ENCODE peak calls at places on chromosomes 1 and 21, in six cellular contexts. P is MCF 10A, S is suprapubic skin, G is fibroblast of lung, H is RWPE1, B is astrocyte of the cerebellum. Y is an unnamed sample.

GRCh38 chr1:91803847-91804545 is 82.0 kb downstream of the TGFBR3 start:
- DNase-seq in B (no peak), S (no peak), G (no peak), H (peak), P (peak), Y (peak)

GRCh38 chr1:234478152-234478480 is 863 bp downstream of the TARBP1 start:
- DNase-seq in G (peak), B (no peak), H (peak), P (peak), S (no peak), Y (peak)

GRCh38 chr1:8078176-8078671 is 52.1 kb upstream of the ERRFI1 start:
- DNase-seq in H (peak), S (no peak), P (peak), G (peak), B (peak), Y (peak)

GRCh38 chr1:61337981-61338848 is 255.9 kb downstream of the NFIA start:
- DNase-seq in H (peak), G (peak), S (peak), P (peak), B (peak), Y (peak)

GRCh38 chr1:117600325-117600916 is 5.4 kb upstream of the TENT5C start:
- DNase-seq in B (no peak), H (no peak), P (no peak), S (no peak), G (no peak), Y (no peak)

GRCh38 chr1:10575616-10576015 is 100.9 kb downstream of the PEX14 start:
- DNase-seq in S (no peak), H (peak), B (no peak), G (peak), P (peak), Y (peak)

GRCh38 chr1:116134178-116134773 is 23.1 kb downstream of the MAB21L3 start:
- DNase-seq in S (no peak), H (no peak), G (peak), P (no peak), B (no peak), Y (no peak)

GRCh38 chr21:44507673-44508425 is 32.1 kb downstream of the KRTAP10-1 start:
- DNase-seq in S (no peak), G (no peak), B (no peak), H (no peak), P (no peak), Y (no peak)

GRCh38 chr1:184482113-184482512 is 95.3 kb downstream of the C1orf21 start:
- DNase-seq in G (peak), P (no peak), B (no peak), H (no peak), S (peak), Y (no peak)

GRCh38 chr1:84141177-84142003 is 2.7 kb upstream of the PRKACB start:
- DNase-seq in G (peak), P (peak), S (no peak), B (no peak), H (peak), Y (peak)

GRCh38 chr1:7630378-7630777 is 140.7 kb upstream of the VAMP3 start:
- DNase-seq in B (no peak), G (no peak), S (no peak), H (no peak), P (no peak), Y (no peak)

GRCh38 chr1:197521118-197521739 is 253.2 kb downstream of the CRB1 start:
- DNase-seq in G (peak), H (peak), S (no peak), P (peak), B (peak), Y (peak)

GRCh38 chr1:158898722-158899121 is 32.6 kb upstream of the PYHIN1 start:
- DNase-seq in S (no peak), G (no peak), H (peak), P (no peak), B (no peak), Y (peak)

GRCh38 chr1:200302893-200303250 is 107.0 kb downstream of the ZNF281 start:
- DNase-seq in P (no peak), S (no peak), G (peak), B (no peak), H (no peak), Y (no peak)

GRCh38 chr21:42721341-42721824 is 68.0 kb downstream of the PDE9A start:
- DNase-seq in G (peak), S (no peak), P (peak), H (no peak), B (no peak), Y (no peak)

GRCh38 chr1:151612506-151613274 is 840 bp downstream of the SNX27 start:
- DNase-seq in S (peak), G (peak), B (no peak), H (peak), P (no peak), Y (no peak)

GRCh38 chr1:925532-926421 is 2.1 kb downstream of the SAMD11 start:
- DNase-seq in B (no peak), G (peak), H (no peak), S (no peak), P (no peak), Y (no peak)
- TF ChIP-seq CTCF in B (no peak), G (no peak), H (no peak), S (no peak), P (no peak), Y (no peak)

DNA sequence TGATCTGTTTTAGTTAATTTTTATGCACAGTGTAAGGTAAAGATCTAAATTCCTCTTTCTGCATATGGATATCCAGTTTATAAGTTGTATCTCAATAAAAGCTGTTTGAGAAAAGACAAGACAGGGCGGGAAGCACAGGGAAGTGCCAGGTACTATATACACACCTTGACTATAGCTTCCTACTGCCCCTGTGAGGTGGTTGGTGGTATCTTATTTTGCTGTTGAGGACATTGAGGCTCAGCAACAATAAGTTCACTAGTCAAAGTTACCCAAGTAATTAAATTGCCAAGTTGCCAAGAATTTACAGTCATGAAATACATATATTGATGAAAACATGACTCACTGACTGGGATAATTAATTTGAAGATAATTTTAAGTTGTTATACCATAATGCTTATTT is 109.1 kb downstream of the CD247 start:
- DNase-seq in P (peak), S (no peak), H (peak), B (no peak), G (no peak), Y (peak)
- TF ChIP-seq CTCF in P (peak), S (no peak), H (no peak), B (peak), G (no peak), Y (peak)

GRCh38 chr1:66452162-66452561 is 81.8 kb upstream of the SGIP1 start:
- DNase-seq in B (no peak), S (no peak), H (no peak), P (no peak), G (no peak), Y (no peak)
- TF ChIP-seq CTCF in B (peak), S (no peak), H (no peak), P (no peak), G (peak), Y (no peak)

DNA sequence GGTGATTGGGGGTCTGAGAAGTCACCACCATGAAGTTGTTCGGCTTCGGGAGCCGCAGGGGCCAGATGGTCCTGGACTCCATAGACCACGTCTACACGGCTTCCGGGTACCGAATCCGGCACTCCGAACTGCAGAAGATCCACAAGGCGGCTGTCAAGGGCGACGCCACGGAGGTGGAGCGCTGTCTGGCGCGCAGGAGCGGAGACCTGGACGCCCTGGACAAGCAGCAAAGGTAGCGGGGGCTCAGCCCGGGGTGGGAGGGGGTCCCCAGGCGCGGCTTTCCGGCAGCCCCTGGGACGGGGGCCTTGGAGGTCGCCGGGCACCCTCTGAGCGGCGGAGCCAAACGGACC is 146.5 kb downstream of the LIPI start:
- DNase-seq in P (no peak), H (no peak), B (no peak), S (peak), G (no peak), Y (no peak)
- TF ChIP-seq CTCF in P (no peak), H (no peak), B (no peak), S (no peak), G (no peak), Y (no peak)

DNA sequence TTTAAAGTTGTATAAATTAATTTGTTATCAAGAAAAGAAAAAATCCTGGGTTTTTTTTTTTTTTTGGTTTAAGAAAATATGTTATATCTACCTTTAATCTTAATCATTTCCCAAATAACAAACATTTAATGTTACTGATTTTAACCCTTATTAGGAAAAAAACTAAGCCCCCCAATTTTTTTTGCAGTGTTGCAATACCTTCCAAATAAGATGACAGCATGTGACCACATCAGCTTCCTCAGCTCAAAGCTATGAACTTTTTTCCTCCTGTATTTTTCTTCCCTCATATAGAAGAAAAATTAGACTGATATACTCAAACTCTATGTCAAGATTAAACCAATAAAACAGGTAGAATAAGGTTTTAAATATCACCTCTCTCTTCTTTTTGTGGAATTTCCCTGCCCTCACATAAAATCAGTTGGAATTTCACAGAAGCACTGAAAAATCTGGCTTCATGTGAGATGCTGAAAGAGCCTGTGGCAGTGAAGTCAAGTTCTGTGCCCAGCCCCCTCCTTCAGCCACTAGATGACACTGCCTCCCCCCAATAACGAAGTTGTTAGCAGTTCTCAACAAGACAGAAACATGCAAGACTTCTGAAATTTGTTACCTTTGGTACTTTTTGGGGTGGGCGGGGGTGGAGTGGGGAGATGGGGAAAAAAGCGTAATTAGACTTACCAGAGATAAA is 9.6 kb upstream of the SMYD2 start:
- DNase-seq in G (no peak), P (no peak), B (no peak), H (no peak), S (no peak), Y (no peak)
- TF ChIP-seq CTCF in G (no peak), P (no peak), B (no peak), H (no peak), S (no peak), Y (no peak)

DNA sequence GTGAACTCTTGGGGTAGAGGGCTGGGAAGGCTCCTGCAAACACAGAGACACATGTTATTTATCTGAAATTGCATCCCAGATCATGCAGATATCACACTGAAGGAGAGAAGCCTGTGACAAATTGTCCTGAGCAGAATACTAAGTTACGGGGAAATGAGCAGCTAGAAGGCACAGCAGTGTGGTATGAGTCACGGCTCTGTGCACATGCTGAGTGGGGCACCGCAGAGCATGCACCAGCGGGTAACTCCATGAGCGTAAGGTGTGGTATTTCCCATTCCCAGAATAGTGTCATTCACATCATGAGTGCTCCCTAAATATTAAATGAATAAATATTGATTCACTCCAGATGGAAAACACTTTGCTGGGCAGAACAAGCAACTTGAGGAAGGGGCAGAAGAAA is 21.3 kb upstream of the FCRL2 start:
- DNase-seq in B (no peak), P (peak), G (no peak), H (peak), S (no peak), Y (peak)
- TF ChIP-seq CTCF in B (no peak), P (no peak), G (no peak), H (no peak), S (no peak), Y (no peak)

DNA sequence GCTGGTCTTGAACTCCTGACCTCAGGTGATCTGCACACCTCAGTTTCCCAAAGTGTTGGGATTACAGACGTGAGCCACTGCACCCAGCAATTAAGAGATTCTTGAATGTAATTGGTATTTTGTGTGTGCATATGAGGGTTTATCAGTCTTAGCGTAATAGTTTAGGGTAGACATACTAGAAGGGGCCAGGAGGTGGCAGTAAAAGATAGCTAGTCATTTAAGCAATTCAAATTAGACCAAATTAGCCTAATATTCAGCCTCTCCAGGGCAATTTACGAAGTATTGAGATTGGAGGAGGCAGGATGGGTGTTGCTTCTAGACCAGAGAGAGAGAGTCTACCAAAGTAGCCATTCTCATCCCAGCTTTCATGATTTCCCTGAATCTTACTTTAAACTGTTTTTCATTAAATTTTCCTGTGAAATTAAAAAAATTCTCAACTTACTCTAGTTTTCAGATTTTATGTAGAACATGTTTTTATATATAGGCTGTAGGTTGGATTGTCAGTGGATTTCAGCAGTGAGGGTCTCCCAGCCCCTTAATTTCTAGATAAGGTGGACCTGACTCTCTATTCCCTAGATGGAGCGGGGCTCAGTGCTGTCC is 119.7 kb downstream of the HHAT start:
- DNase-seq in H (peak), G (peak), S (no peak), B (peak), P (peak), Y (peak)
- TF ChIP-seq CTCF in H (peak), G (peak), S (peak), B (peak), P (peak), Y (peak)

GRCh38 chr1:51218570-51218969 is 17.5 kb upstream of the RNF11 start:
- DNase-seq in B (no peak), G (no peak), S (no peak), H (no peak), P (no peak), Y (no peak)
- TF ChIP-seq CTCF in B (no peak), G (no peak), S (no peak), H (no peak), P (no peak), Y (no peak)

GRCh38 chr1:242651817-242652216 is 127.3 kb upstream of the PLD5 start:
- DNase-seq in S (no peak), G (no peak), B (no peak), H (no peak), P (peak), Y (no peak)
- TF ChIP-seq CTCF in S (no peak), G (no peak), B (no peak), H (no peak), P (peak), Y (peak)

GRCh38 chr1:38037481-38037939 is 9.1 kb downstream of the POU3F1 start:
- DNase-seq in S (no peak), G (no peak), B (no peak), P (peak), H (no peak), Y (peak)
- TF ChIP-seq CTCF in S (no peak), G (peak), B (no peak), P (no peak), H (no peak), Y (peak)